ENCODE peak calls at places on chromosomes 12 and 14, in ten cellular contexts. Z is cardiac muscle cell, X is OCI-LY7, T is uterus, A is esophagus squamous epithelium, C is lower lobe of right lung, J is Peyer's patch, L is Panc1, H is lung, I is stomach. K is an unnamed sample. For H3K4me1, the result is how much of the 10 kb centered on the place peaks cover.

GRCh38 chr14:91377700-91378652 is 39.6 kb downstream of the CCDC88C start:
- DNase-seq in A (no peak), H (no peak), Z (no peak), C (no peak), X (peak), J (no peak), I (no peak), T (no peak), L (no peak), K (peak)

GRCh38 chr14:30657606-30658163 is 35.6 kb downstream of the SCFD1 start:
- DNase-seq in C (no peak), X (peak), L (no peak), H (no peak), T (no peak), Z (no peak), A (no peak), J (no peak), I (no peak), K (no peak)

GRCh38 chr12:89839427-89839826 is 130.8 kb upstream of the ATP2B1 start:
- DNase-seq in J (no peak), Z (no peak), I (no peak), H (no peak), L (no peak), A (no peak), X (no peak), C (no peak), T (no peak), K (no peak)

GRCh38 chr14:92759300-92759678 is 10.9 kb upstream of the LGMN start:
- DNase-seq in X (peak), H (no peak), I (peak), T (no peak), Z (peak), A (no peak), L (no peak), J (no peak), C (no peak), K (peak)

GRCh38 chr12:132355742-132356681 is 26.6 kb upstream of the GALNT9 start:
- DNase-seq in X (no peak), J (no peak), L (no peak), I (no peak), A (no peak), C (peak), T (no peak), Z (no peak), H (no peak), K (no peak)

GRCh38 chr12:68612245-68612644 is 1.5 kb downstream of the RAP1B start:
- DNase-seq in T (no peak), I (no peak), X (no peak), Z (no peak), C (no peak), L (no peak), A (no peak), H (no peak), J (no peak), K (no peak)

GRCh38 chr14:64758025-64758521 is 53.8 kb downstream of the PLEKHG3 start:
- DNase-seq in X (no peak), J (no peak), L (no peak), I (no peak), T (peak), A (no peak), Z (no peak), C (peak), H (no peak), K (no peak)

GRCh38 chr12:131097247-131098177 is 143.8 kb downstream of the ADGRD1 start:
- DNase-seq in X (no peak), T (peak), C (peak), H (no peak), J (no peak), I (no peak), L (no peak), Z (no peak), A (no peak), K (peak)

GRCh38 chr14:96225745-96226151 is 21.1 kb downstream of the BDKRB2 start:
- DNase-seq in C (no peak), H (no peak), I (no peak), L (no peak), A (no peak), X (no peak), J (no peak), Z (peak), T (no peak), K (peak)

GRCh38 chr12:89073027-89073398 is 279.3 kb downstream of the DUSP6 start:
- DNase-seq in X (no peak), L (no peak), H (no peak), A (no peak), I (no peak), C (no peak), T (no peak), J (no peak), Z (no peak), K (peak)

GRCh38 chr12:131589231-131589902 is 121.5 kb upstream of the SFSWAP start:
- DNase-seq in T (no peak), I (no peak), L (no peak), H (no peak), X (no peak), C (no peak), A (no peak), J (no peak), Z (no peak), K (no peak)

GRCh38 chr12:95608252-95609033 is 57.2 kb upstream of the USP44 start:
- DNase-seq in L (peak), J (no peak), H (peak), X (no peak), C (peak), A (no peak), T (no peak), Z (no peak), I (peak), K (no peak)

GRCh38 chr12:59695379-59695778 is 99.5 kb downstream of the SLC16A7 start:
- DNase-seq in J (no peak), Z (no peak), A (no peak), L (no peak), I (no peak), C (no peak), H (no peak), X (no peak), T (no peak), K (no peak)

GRCh38 chr12:111446044-111446581 is 40.4 kb downstream of the SH2B3 start:
- DNase-seq in A (no peak), Z (no peak), T (peak), I (peak), J (peak), C (no peak), L (no peak), X (no peak), H (no peak), K (peak)

GRCh38 chr14:87161502-87161901 is 831.5 kb downstream of the GALC start:
- DNase-seq in H (no peak), L (no peak), X (no peak), C (no peak), I (no peak), J (no peak), Z (no peak), T (peak), A (no peak), K (no peak)

GRCh38 chr14:87156878-87157277 is 836.1 kb downstream of the GALC start:
- DNase-seq in A (no peak), I (no peak), T (no peak), X (no peak), L (no peak), H (no peak), Z (no peak), C (no peak), J (no peak), K (no peak)

GRCh38 chr14:87155850-87156491 is 837.0 kb downstream of the GALC start:
- DNase-seq in T (no peak), J (no peak), A (no peak), X (peak), L (no peak), C (no peak), H (no peak), I (no peak), Z (no peak), K (no peak)

GRCh38 chr14:87160964-87161363 is 832.0 kb downstream of the GALC start:
- DNase-seq in Z (no peak), H (no peak), C (no peak), T (no peak), I (no peak), A (no peak), J (no peak), L (no peak), X (no peak), K (no peak)
- H3K4me1 ChIP-seq in Z (under half), H (under half), C (under half), T (under half), I (under half), A (under half), J (under half), L (under half), X (under half), K (under half)

DNA sequence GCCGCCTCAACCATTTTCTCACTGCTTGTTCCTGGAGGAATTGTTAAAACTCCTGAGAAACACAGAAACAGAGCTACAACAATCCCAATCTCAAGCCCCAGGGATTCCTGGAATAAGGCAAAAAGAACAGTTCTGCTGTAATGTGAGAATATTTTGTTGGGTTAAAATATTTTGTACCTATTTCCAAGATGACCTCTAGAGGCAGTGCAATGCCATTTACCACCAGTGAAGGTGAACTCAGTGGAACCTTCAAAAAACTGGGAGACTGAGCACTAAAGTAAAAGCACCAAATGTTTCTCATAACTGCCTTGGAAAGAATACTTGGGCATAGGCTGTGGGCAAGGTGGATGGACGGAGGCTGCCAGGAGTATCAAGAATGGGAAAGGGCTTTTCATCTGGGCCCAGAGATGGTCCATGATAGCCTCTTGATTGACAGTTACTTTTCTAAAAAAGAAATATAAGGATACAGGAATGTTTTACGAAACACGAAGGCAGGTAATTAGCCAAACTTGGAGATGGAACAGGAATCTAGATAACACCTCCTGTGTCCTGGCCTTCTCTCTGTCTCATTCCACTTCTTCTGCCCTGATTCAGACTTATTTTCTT is 334.0 kb upstream of the FLRT2 start:
- DNase-seq in I (no peak), T (no peak), C (no peak), X (peak), L (no peak), J (no peak), A (no peak), Z (no peak), H (no peak), K (no peak)
- TF ChIP-seq CTCF in I (no peak), T (peak), C (peak), X (peak), L (peak), J (peak), A (peak), Z (peak), H (no peak), K (peak)

GRCh38 chr14:50750323-50750722 is 80.6 kb downstream of the NIN start:
- DNase-seq in I (no peak), X (no peak), C (no peak), H (no peak), L (no peak), T (no peak), J (no peak), A (no peak), Z (no peak), K (no peak)
- H3K4me3 ChIP-seq in I (no peak), X (no peak), C (no peak), H (no peak), L (no peak), T (no peak), J (no peak), A (no peak), Z (no peak), K (no peak)

GRCh38 chr12:98471085-98471484 is 44.3 kb upstream of the TMPO start:
- DNase-seq in L (no peak), I (no peak), A (no peak), T (no peak), C (no peak), X (no peak), H (no peak), J (no peak), Z (no peak), K (no peak)

GRCh38 chr12:98465950-98466349 is 49.4 kb upstream of the TMPO start:
- DNase-seq in T (no peak), J (no peak), X (no peak), C (no peak), H (no peak), Z (no peak), L (no peak), I (no peak), A (no peak), K (no peak)

GRCh38 chr12:98470469-98471082 is 44.8 kb upstream of the TMPO start:
- DNase-seq in Z (no peak), A (no peak), I (no peak), X (no peak), L (no peak), C (no peak), J (no peak), H (no peak), T (no peak), K (no peak)

GRCh38 chr12:98466970-98467369 is 48.4 kb upstream of the TMPO start:
- DNase-seq in C (no peak), T (no peak), I (no peak), H (no peak), Z (no peak), L (no peak), X (no peak), J (no peak), A (no peak), K (no peak)

GRCh38 chr12:98469108-98469507 is 46.3 kb upstream of the TMPO start:
- DNase-seq in J (no peak), X (no peak), H (no peak), C (no peak), A (no peak), Z (no peak), I (no peak), T (no peak), L (no peak), K (no peak)
- H3K4me1 ChIP-seq in J (under half), X (under half), H (under half), C (under half), A (under half), Z (under half), I (under half), T (under half), L (under half), K (under half)

GRCh38 chr12:1691123-1692007 is 495 bp downstream of the ADIPOR2 start:
- DNase-seq in C (peak), H (peak), J (peak), X (peak), I (peak), Z (peak), A (no peak), L (no peak), T (no peak), K (peak)
- TF ChIP-seq CTCF in C (no peak), H (no peak), J (no peak), X (no peak), I (no peak), Z (no peak), A (no peak), L (no peak), T (no peak), K (no peak)

DNA sequence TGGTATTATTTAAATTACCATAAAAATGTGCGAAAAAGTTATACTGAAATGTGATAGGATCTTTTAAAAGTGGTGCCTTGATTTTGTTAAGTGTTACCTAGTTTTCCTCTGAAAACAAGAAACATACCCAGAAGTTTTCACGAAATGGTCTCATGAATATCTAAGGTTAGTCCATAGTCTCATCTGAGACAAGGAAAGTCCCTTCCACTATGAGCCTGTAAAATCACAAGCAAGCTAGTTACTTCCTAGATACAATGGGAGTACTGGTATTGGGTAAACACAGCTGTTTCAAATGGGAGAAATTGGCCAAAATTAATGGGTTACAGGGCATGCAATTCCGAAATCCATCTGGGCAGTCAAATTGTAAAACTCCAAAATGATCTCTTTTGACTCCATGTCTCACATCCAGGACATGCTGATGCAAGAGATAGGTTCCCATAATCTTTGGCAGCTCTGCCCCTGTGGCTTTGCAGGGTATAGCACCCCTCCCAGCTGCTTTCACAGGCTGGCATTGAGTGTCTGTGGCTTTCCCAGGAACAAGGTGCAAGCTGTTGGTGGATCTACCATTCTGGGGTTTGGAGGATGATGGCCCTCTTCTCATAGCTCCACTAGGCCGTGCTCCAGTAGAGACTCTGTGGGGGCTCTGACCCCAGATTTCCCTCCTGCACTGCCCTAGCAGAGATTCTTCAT is 271.4 kb downstream of the NAV3 start:
- DNase-seq in Z (no peak), H (no peak), I (no peak), J (no peak), L (no peak), C (no peak), X (no peak), A (no peak), T (no peak), K (no peak)
- H3K4me3 ChIP-seq in Z (no peak), H (no peak), I (no peak), J (no peak), L (no peak), C (no peak), X (no peak), A (no peak), T (no peak), K (no peak)

GRCh38 chr14:104556256-104557021 is 23.1 kb upstream of the C14orf180 start:
- DNase-seq in H (no peak), T (no peak), X (no peak), C (peak), I (no peak), Z (no peak), J (no peak), L (no peak), A (no peak), K (peak)

GRCh38 chr14:104557086-104557485 is 22.5 kb upstream of the C14orf180 start:
- DNase-seq in T (no peak), X (no peak), H (no peak), Z (no peak), L (no peak), I (no peak), C (peak), A (no peak), J (no peak), K (peak)

GRCh38 chr14:104554088-104554607 is 25.4 kb upstream of the C14orf180 start:
- DNase-seq in X (no peak), C (peak), H (no peak), I (no peak), J (no peak), A (no peak), L (no peak), Z (no peak), T (no peak), K (peak)

GRCh38 chr14:104554608-104555401 is 24.8 kb upstream of the C14orf180 start:
- DNase-seq in J (no peak), A (no peak), T (no peak), X (no peak), H (no peak), Z (peak), I (no peak), C (peak), L (no peak), K (peak)

DNA sequence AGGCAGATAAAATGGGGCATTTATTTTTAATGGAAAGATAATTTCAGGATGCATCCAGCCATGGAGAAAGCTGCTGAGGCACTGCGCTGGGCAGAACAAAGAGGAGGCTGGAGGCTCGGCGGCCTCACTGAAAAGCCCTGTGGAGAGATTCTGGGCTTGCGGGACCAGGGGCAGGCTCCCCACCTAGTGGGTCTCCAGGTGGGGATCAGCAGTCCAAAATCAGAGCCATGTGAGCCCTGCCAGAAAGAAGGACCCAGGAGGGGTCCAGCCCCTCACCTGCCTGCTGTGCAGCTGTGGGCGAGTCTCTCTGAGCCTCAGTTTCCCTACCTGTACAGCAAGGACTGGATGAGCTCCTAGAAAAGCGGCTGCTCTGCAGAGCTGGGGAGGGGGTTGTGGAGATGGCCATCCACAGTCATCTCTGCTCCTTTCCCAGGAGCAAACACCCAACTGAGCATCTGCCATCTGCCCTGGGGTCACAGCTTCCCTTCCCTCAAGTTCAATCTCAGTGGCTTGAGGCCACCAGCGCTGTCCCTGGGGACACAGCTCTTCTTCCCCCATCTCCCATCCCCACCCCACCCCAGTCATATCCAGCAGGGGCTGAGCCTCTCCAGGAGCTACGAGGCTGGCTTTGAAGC is 23.8 kb upstream of the C14orf180 start:
- DNase-seq in J (no peak), C (peak), T (no peak), I (no peak), H (no peak), L (no peak), Z (no peak), X (no peak), A (no peak), K (peak)
- H3K4me1 ChIP-seq in J (under half), C (under half), T (under half), I (under half), H (under half), L (under half), Z (under half), X (under half), A (under half), K (under half)

DNA sequence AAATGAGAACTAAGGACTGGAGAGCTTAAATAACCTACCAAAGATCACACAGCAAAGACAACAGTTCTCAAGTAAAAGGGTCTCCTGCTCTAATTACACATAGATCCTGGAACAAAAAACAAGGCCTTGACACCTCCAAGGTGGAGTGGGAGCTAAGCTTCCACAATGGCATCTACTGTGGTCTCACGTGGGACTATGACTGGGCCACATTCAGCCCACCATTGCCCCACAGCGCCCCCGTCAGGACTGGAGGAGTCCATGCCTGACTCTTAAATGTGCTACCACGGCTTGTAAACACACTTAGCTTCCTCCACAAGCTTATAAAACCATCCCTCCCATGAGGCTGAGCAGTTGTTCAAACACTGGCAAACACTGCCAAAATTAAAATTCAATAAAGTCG is 88.5 kb downstream of the GCH1 start:
- DNase-seq in A (no peak), L (no peak), J (no peak), C (no peak), H (no peak), I (no peak), T (no peak), Z (no peak), X (peak), K (peak)
- TF ChIP-seq CTCF in A (no peak), L (peak), J (no peak), C (no peak), H (no peak), I (no peak), T (no peak), Z (no peak), X (peak), K (peak)

GRCh38 chr14:55556929-55557623 is 22.9 kb upstream of the KTN1 start:
- DNase-seq in X (no peak), C (peak), H (peak), L (no peak), A (no peak), J (no peak), T (no peak), I (peak), Z (peak), K (peak)
- H3K4me3 ChIP-seq in X (no peak), C (no peak), H (no peak), L (no peak), A (no peak), J (no peak), T (no peak), I (no peak), Z (no peak), K (no peak)

GRCh38 chr12:91058821-91059220 is 997 bp upstream of the KERA start:
- DNase-seq in X (no peak), T (no peak), C (no peak), Z (no peak), H (no peak), L (no peak), A (no peak), I (no peak), J (no peak), K (no peak)
- H3K4me1 ChIP-seq in X (under half), T (under half), C (under half), Z (under half), H (under half), L (under half), A (under half), I (under half), J (under half), K (under half)